ENCODE peak calls at places on chromosomes 6 and 20, in four cellular contexts. N, V, E and Z are unnamed samples.

GRCh38 chr20:25018425-25018824 is 25.9 kb upstream of the APMAP start:
- DNase-seq in E (no peak), V (no peak), N (no peak), Z (no peak)

GRCh38 chr6:21953831-21954801 is 342.7 kb downstream of the PRL start:
- DNase-seq in N (no peak), V (peak; percentile 69), E (no peak), Z (no peak)

GRCh38 chr20:41172296-41173140 is 35.2 kb downstream of the PLCG1 start:
- DNase-seq in E (no peak), N (no peak), V (no peak), Z (no peak)

GRCh38 chr20:16273812-16274560 is 299.3 kb downstream of the KIF16B start:
- DNase-seq in E (no peak), N (no peak), V (no peak), Z (no peak)

GRCh38 chr6:114364295-114364694 is 21.5 kb upstream of the HS3ST5 start:
- DNase-seq in V (peak; percentile 5), N (no peak), E (no peak), Z (no peak)

GRCh38 chr6:161048636-161049035 is 57.1 kb downstream of the MAP3K4 start:
- DNase-seq in V (peak; percentile 70), N (no peak), E (no peak), Z (no peak)

GRCh38 chr6:151665329-151665728 is 142.2 kb upstream of the ESR1 start:
- DNase-seq in V (no peak), N (no peak), E (no peak), Z (no peak)

GRCh38 chr6:97203343-97203742 is 79.7 kb downstream of the MMS22L start:
- DNase-seq in E (no peak), V (no peak), N (no peak), Z (no peak)